ENCODE peak calls at places on chromosomes 11 and 22, in six cellular contexts. Y, Q, A, R, F and N are unnamed samples.

GRCh38 chr11:19160839-19161238 is 40.9 kb downstream of the CSRP3 start:
- DNase-seq in Q (no peak), Y (no peak), R (no peak), A (no peak), F (no peak), N (no peak)

GRCh38 chr11:132980721-132981120 is 551.6 kb downstream of the OPCML start:
- DNase-seq in Y (no peak), F (no peak), A (no peak), Q (no peak), R (no peak), N (no peak)

GRCh38 chr11:117921456-117921855 is 7.7 kb downstream of the TMPRSS13 start:
- DNase-seq in R (no peak), A (no peak), Q (no peak), F (no peak), Y (no peak), N (no peak)

GRCh38 chr11:68994891-68995280 is 14.1 kb upstream of the MRGPRD start:
- DNase-seq in Y (no peak), F (no peak), Q (no peak), A (no peak), R (no peak), N (no peak)

GRCh38 chr11:81569999-81570398 is 1163.7 kb downstream of the FAM181B start:
- DNase-seq in A (no peak), R (no peak), Q (no peak), F (no peak), Y (no peak), N (no peak)

GRCh38 chr11:126339866-126340434 is 15.5 kb upstream of the ST3GAL4 start:
- DNase-seq in Y (no peak), Q (no peak), R (no peak), A (no peak), F (no peak), N (no peak)

GRCh38 chr11:9146477-9146876 is 55.1 kb upstream of the SCUBE2 start:
- DNase-seq in Y (no peak), R (no peak), F (no peak), Q (no peak), A (no peak), N (no peak)

GRCh38 chr11:46480909-46481308 is 89.3 kb upstream of the CHRM4 start:
- DNase-seq in A (no peak), Y (no peak), Q (no peak), R (no peak), F (no peak), N (peak; percentile 69)

GRCh38 chr11:91860661-91861060 is 364.0 kb upstream of the FAT3 start:
- DNase-seq in A (no peak), F (no peak), R (no peak), Q (no peak), Y (no peak), N (no peak)

GRCh38 chr11:94604496-94604895 is 37.3 kb downstream of the PIWIL4 start:
- DNase-seq in A (no peak), R (no peak), Q (no peak), Y (no peak), F (no peak), N (no peak)

GRCh38 chr11:70430122-70430521 is 31.8 kb downstream of the CTTN start:
- DNase-seq in A (no peak), F (no peak), R (no peak), Q (no peak), Y (no peak), N (no peak)

GRCh38 chr11:4072668-4073285 is 21.8 kb upstream of the RRM1 start:
- DNase-seq in R (peak; percentile 51), Y (peak; percentile 75), F (no peak), Q (peak; percentile 59), A (peak; percentile 72), N (peak; percentile 70)

GRCh38 chr11:12478743-12479142 is 101.4 kb downstream of the PARVA start:
- DNase-seq in A (peak; percentile 19), Q (no peak), R (no peak), F (no peak), Y (no peak), N (no peak)
- H3K27ac ChIP-seq in A (no peak overlapping the region), Q (no peak overlapping the region), R (no peak overlapping the region), F (no peak overlapping the region), Y (no peak overlapping the region), N (no peak overlapping the region)

GRCh38 chr11:11261629-11262028 is 91.4 kb downstream of the CSNK2A3 start:
- DNase-seq in Y (no peak), A (no peak), F (no peak), Q (no peak), R (peak; percentile 45), N (no peak)
- TF ChIP-seq YY1 in Y (no peak), A (no peak), F (no peak), Q (no peak), R (no peak), N (no peak)

GRCh38 chr11:86151188-86152005 is 82.5 kb upstream of the PICALM start:
- DNase-seq in Y (peak; percentile 87), F (no peak), R (no peak), A (no peak), Q (no peak), N (no peak)
- H3K9ac ChIP-seq in Y (peak overlapping the region; percentile 33), F (no peak overlapping the region), R (no peak overlapping the region), A (no peak overlapping the region), Q (no peak overlapping the region), N (peak overlapping the region; percentile 66)

DNA sequence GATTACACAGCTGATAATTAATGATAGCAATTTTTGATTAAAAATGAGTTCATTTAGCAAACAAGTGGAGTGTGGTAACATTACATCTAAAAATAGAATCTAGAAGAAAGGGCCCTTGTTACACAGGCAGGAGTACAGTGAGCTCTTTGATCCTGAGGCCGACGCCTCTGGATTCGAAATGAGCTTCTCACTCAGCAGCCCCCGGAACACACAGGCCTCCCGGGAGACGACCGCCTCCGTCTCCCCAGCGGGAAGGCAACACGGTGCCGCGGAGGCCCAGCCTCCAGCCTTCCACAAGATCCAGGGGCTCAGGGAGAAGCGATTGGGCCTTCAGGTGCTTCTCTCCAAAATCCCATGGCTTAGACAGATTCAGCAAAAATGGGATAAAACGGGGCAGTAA is 379.1 kb downstream of the BRD1 start:
- DNase-seq in A (no peak), Y (no peak), Q (no peak), R (no peak), F (no peak), N (no peak)
- H3K27ac ChIP-seq in A (no peak overlapping the region), Y (no peak overlapping the region), Q (no peak overlapping the region), R (no peak overlapping the region), F (no peak overlapping the region), N (no peak overlapping the region)